ENCODE peak calls at places on chromosome 19, in six cellular contexts. I is tibial artery, F is heart left ventricle, L is esophagus muscularis mucosa, W is left colon, C is fibroblast of the aortic adventitia. H is an unnamed sample.

GRCh38 chr19:12975221-12975756 is 5.9 kb downstream of the DAND5 start:
- DNase-seq in I (no peak), F (no peak), L (no peak), W (no peak), C (no peak), H (no peak)

GRCh38 chr19:34171877-34172660 is at the start of gene LSM14A:
- DNase-seq in I (peak), F (peak), L (peak), W (peak), C (peak), H (peak)

GRCh38 chr19:40266111-40266510 is 19.0 kb downstream of the AKT2 start:
- DNase-seq in I (peak), F (peak), L (no peak), W (no peak), C (no peak), H (no peak)

GRCh38 chr19:45865269-45865948 is 1.3 kb downstream of the FOXA3 start:
- DNase-seq in I (no peak), F (peak), L (no peak), W (peak), C (no peak), H (peak)

GRCh38 chr19:30780032-30780431 is 407.8 kb downstream of the ZNF536 start:
- DNase-seq in I (no peak), F (no peak), L (peak), W (no peak), C (no peak), H (no peak)

GRCh38 chr19:12126707-12127106 is 13.4 kb downstream of the ZNF20 start:
- DNase-seq in I (no peak), F (no peak), L (no peak), W (no peak), C (peak), H (peak)

GRCh38 chr19:53977991-53978731 is 13.3 kb upstream of the CACNG6 start:
- DNase-seq in I (no peak), F (peak), L (no peak), W (no peak), C (peak), H (peak)

GRCh38 chr19:39156230-39156890 is 30.8 kb downstream of the PAK4 start:
- DNase-seq in I (no peak), F (no peak), L (no peak), W (no peak), C (no peak), H (peak)

GRCh38 chr19:6521718-6522646 is 8.8 kb upstream of the TNFSF9 start:
- DNase-seq in I (no peak), F (no peak), L (no peak), W (no peak), C (peak), H (no peak)

GRCh38 chr19:54435551-54436016 is 13.4 kb upstream of the LENG8 start:
- DNase-seq in I (no peak), F (no peak), L (no peak), W (no peak), C (no peak), H (peak)

GRCh38 chr19:3606690-3607289 is at the start of gene TBXA2R:
- DNase-seq in I (peak), F (peak), L (no peak), W (peak), C (peak), H (no peak)

GRCh38 chr19:33186835-33187540 is 7.1 kb upstream of the LRP3 start:
- DNase-seq in I (peak), F (no peak), L (no peak), W (peak), C (no peak), H (peak)

GRCh38 chr19:53007200-53008054 is 6.3 kb upstream of the ERVV-1 start:
- DNase-seq in I (no peak), F (no peak), L (no peak), W (no peak), C (no peak), H (no peak)

GRCh38 chr19:35120492-35120891 is 4.9 kb downstream of the FXYD3 start:
- DNase-seq in I (no peak), F (no peak), L (no peak), W (peak), C (peak), H (no peak)

GRCh38 chr19:55693336-55693974 is 18.4 kb downstream of the EPN1 start:
- DNase-seq in I (peak), F (no peak), L (no peak), W (no peak), C (no peak), H (no peak)

GRCh38 chr19:18422530-18423191 is 3.5 kb downstream of the SSBP4 start:
- DNase-seq in I (no peak), F (no peak), L (no peak), W (no peak), C (no peak), H (no peak)

GRCh38 chr19:57719424-57719823 is 8.0 kb downstream of the ZNF671 start:
- DNase-seq in I (no peak), F (no peak), L (no peak), W (no peak), C (no peak), H (no peak)

GRCh38 chr19:2289714-2290435 is 7.9 kb upstream of the PEAK3 start:
- DNase-seq in I (no peak), F (no peak), L (no peak), W (peak), C (no peak), H (no peak)